ENCODE peak calls at places on chromosomes 11 and 22, in five cellular contexts. M is H9, J is neuronal stem cell, I is IMR-90, Y is mesendoderm. B is an unnamed sample.

GRCh38 chr22:43128928-43129424 is 14.2 kb downstream of the MCAT start:
- DNase-seq in M (no peak), J (no peak), I (no peak), Y (no peak), B (no peak)

GRCh38 chr11:22624742-22625447 is 728 bp downstream of the FANCF start:
- DNase-seq in M (peak), J (no peak), I (peak), Y (peak), B (peak)

GRCh38 chr11:61477734-61478148 is 30.8 kb upstream of the LRRC10B start:
- DNase-seq in M (peak), J (peak), I (no peak), Y (peak), B (peak)

GRCh38 chr11:118291453-118291852 is 13.1 kb upstream of the CD3E start:
- DNase-seq in M (no peak), J (no peak), I (no peak), Y (no peak), B (no peak)

GRCh38 chr11:69086152-69086551 is 37.4 kb downstream of the TPCN2 start:
- DNase-seq in M (no peak), J (no peak), I (no peak), Y (peak), B (no peak)

GRCh38 chr11:65833297-65834030 is at the start of gene SNX32:
- DNase-seq in M (peak), J (peak), I (peak), Y (peak), B (peak)

GRCh38 chr11:131671764-131672163 is 301.3 kb downstream of the NTM start:
- DNase-seq in M (peak), J (no peak), I (no peak), Y (peak), B (no peak)

GRCh38 chr11:113242767-113243397 is 71.5 kb upstream of the TTC12 start:
- DNase-seq in M (peak), J (no peak), I (peak), Y (peak), B (peak)

GRCh38 chr11:69702769-69703510 is 882 bp downstream of the FGF19 start:
- DNase-seq in M (peak), J (no peak), I (no peak), Y (peak), B (peak)

GRCh38 chr22:39306456-39307361 is 12.7 kb downstream of the RPL3 start:
- DNase-seq in M (peak), J (no peak), I (no peak), Y (peak), B (peak)

GRCh38 chr11:111586305-111586915 is 15.8 kb upstream of the SIK2 start:
- DNase-seq in M (no peak), J (no peak), I (peak), Y (peak), B (peak)

GRCh38 chr11:71193431-71193830 is 58.9 kb downstream of the SHANK2 start:
- DNase-seq in M (no peak), J (no peak), I (no peak), Y (no peak), B (no peak)

GRCh38 chr11:45193695-45194094 is 47.3 kb downstream of the PRDM11 start:
- DNase-seq in M (no peak), J (no peak), I (no peak), Y (no peak), B (no peak)

GRCh38 chr22:43885319-43885671 is 6.5 kb downstream of the PNPLA5 start:
- DNase-seq in M (no peak), J (no peak), I (no peak), Y (no peak), B (no peak)

GRCh38 chr11:86749861-86750401 is 50.4 kb upstream of the PRSS23 start:
- DNase-seq in M (no peak), J (no peak), I (no peak), Y (no peak), B (peak)

GRCh38 chr11:64211181-64211872 is 4.8 kb downstream of the FERMT3 start:
- DNase-seq in M (no peak), J (no peak), I (no peak), Y (no peak), B (no peak)

GRCh38 chr11:31646206-31646605 is 136.6 kb downstream of the ELP4 start:
- DNase-seq in M (no peak), J (no peak), I (no peak), Y (no peak), B (peak)

GRCh38 chr11:122664188-122664587 is 8.7 kb downstream of the UBASH3B start:
- DNase-seq in M (no peak), J (no peak), I (peak), Y (no peak), B (peak)

GRCh38 chr22:48754611-48755331 is 1072.9 kb downstream of the BRD1 start:
- DNase-seq in M (no peak), J (no peak), I (no peak), Y (no peak), B (no peak)

GRCh38 chr11:69123593-69124545 is 31.9 kb upstream of the SMIM38 start:
- DNase-seq in M (no peak), J (no peak), I (no peak), Y (peak), B (no peak)

GRCh38 chr11:13358871-13359270 is 81.3 kb downstream of the BMAL1 start:
- DNase-seq in M (no peak), J (no peak), I (peak), Y (no peak), B (peak)

GRCh38 chr11:12801976-12802375 is 127.8 kb downstream of the TEAD1 start:
- DNase-seq in M (no peak), J (no peak), I (no peak), Y (no peak), B (no peak)

GRCh38 chr11:74611369-74611861 is 19.0 kb downstream of the POLD3 start:
- DNase-seq in M (no peak), J (no peak), I (peak), Y (peak), B (peak)

GRCh38 chr11:17633279-17633986 is 85.9 kb upstream of the MYOD1 start:
- DNase-seq in M (no peak), J (no peak), I (no peak), Y (peak), B (no peak)

GRCh38 chr22:42769238-42769573 is 48.5 kb upstream of the A4GALT start:
- DNase-seq in M (no peak), J (no peak), I (no peak), Y (no peak), B (no peak)

GRCh38 chr11:130213143-130213978 is 53.8 kb downstream of the ST14 start:
- DNase-seq in M (peak), J (peak), I (peak), Y (peak), B (peak)

GRCh38 chr22:44738347-44738715 is 14.0 kb upstream of the ARHGAP8 start:
- DNase-seq in M (peak), J (no peak), I (peak), Y (peak), B (no peak)

GRCh38 chr22:10961043-10961860 is 4566.7 kb upstream of the OR11H1 start:
- DNase-seq in M (no peak), J (no peak), I (no peak), Y (no peak), B (no peak)

GRCh38 chr11:96961931-96962330 is 572.1 kb downstream of the JRKL start:
- DNase-seq in M (no peak), J (no peak), I (no peak), Y (no peak), B (no peak)
- H3K4ac ChIP-seq in M (no peak), J (no peak), I (no peak), Y (no peak), B (no peak)

DNA sequence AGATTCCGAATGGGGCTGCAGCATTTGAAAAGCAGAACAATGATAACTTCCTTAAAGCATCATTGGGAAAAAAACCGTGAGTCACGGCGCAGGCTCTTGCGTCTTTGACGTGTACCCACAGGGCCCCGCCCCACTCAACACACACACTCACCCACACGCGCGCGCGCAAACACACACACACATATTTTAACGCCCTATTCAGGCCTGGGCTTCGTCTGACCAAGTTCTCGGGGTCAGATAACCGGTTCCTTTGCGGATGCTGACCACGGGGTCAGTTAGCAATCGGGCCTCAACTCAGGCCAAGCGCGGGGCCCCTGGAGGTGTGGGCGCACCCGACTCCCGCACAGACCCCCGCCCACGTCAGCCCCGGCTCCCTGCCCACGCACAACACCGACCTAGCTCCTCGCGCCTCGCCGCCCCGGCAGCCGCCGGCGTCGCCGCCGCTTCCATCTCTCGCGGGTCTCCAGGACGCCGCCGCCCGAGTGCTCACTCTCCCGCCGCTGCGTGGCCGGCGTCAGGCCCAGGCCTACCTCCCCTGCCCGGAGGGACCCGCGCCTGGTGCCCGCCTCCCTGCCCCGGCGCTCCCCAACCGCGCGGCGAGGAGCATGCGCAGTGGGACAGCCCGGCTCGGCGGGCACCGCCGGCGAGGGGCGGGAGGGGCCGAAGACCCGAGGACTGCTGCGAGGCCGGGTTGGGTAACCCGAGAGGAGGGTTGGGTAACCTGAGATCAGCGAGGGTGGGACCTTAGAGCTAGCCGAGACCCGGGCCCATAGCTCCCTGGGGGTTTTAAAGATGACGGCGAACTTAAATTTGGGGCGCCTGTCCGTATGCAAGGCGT is at the start of gene SLC36A4:
- DNase-seq in M (peak), J (peak), I (peak), Y (peak), B (peak)
- H3K4ac ChIP-seq in M (no peak), J (peak), I (peak), Y (peak), B (peak)

GRCh38 chr22:29723766-29724165 is 4.0 kb downstream of the CABP7 start:
- DNase-seq in M (no peak), J (no peak), I (no peak), Y (no peak), B (no peak)

GRCh38 chr22:29720824-29721323 is 1.1 kb downstream of the CABP7 start:
- DNase-seq in M (no peak), J (no peak), I (no peak), Y (no peak), B (no peak)

GRCh38 chr22:29722587-29722986 is 2.8 kb downstream of the CABP7 start:
- DNase-seq in M (no peak), J (no peak), I (no peak), Y (no peak), B (no peak)

GRCh38 chr22:29719894-29720645 is at the start of gene CABP7:
- DNase-seq in M (no peak), J (no peak), I (no peak), Y (no peak), B (no peak)

DNA sequence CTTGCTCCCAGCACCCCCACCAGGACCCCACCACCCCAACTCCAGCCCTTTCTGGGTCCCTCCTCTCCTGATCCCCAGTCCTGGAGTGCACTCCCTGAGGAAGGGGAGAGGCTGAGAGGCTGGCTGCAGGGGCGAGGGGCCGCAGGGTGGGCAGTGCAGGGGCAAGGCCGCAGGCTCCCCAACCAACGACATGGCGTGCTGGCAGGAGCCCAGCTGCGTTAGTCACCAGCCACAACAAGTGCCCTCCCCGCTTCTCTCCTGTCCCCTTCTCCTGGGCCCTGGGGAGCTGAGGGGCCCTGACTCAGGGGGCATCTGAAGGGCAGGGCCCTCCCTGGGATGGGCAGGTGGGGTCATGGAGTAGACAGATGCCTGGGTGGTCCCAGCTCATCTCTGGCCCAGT is 2.3 kb downstream of the CABP7 start:
- DNase-seq in M (no peak), J (no peak), I (no peak), Y (no peak), B (no peak)
- H3K4ac ChIP-seq in M (no peak), J (no peak), I (no peak), Y (no peak), B (no peak)

GRCh38 chr22:21594865-21595452 is 27.4 kb downstream of the UBE2L3 start:
- DNase-seq in M (no peak), J (no peak), I (no peak), Y (no peak), B (no peak)

GRCh38 chr22:21592422-21592821 is 24.9 kb downstream of the UBE2L3 start:
- DNase-seq in M (no peak), J (no peak), I (no peak), Y (no peak), B (no peak)

GRCh38 chr22:21590809-21591641 is 23.5 kb downstream of the UBE2L3 start:
- DNase-seq in M (no peak), J (no peak), I (no peak), Y (no peak), B (no peak)

GRCh38 chr22:21591695-21592094 is 24.2 kb downstream of the UBE2L3 start:
- DNase-seq in M (no peak), J (no peak), I (no peak), Y (no peak), B (no peak)

DNA sequence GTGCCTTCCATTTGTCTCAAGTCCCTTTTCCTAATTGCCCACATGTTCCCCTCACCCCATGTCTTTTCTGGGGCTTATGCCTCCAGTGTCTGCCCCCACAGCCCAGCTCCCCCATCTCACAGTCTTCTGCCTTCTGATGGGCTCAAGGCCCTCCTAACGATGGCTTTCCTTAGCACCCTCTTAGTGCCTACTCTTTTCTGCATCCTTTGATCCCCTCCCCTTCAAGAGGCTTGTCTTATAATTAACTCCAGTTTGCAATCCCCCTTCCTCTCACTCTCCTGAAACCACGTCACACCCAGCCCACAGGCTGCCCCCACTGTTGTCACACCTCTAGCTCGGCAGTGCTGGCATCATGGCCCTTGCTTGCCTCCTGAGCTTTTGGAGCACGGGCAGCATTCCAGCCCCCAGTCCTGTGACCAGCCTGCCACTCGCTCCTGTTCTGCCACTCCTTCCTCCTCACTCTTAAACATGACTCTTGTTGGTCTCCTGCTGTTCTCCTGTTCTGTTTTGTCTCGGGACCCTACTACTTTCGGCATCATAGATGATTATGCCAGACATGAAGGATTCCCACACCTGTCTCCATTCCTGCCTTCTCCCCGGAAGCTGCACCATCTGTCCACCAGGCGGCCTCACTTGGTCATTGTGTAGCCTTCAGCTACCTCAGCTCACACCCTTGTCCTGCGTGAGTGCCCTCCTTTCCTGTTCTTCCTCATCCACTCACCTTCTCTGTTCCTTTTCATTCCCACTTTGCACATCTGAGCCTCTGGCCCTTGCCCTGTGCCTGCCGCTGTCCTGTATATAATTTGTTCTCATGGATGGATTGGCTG is 26.1 kb downstream of the UBE2L3 start:
- DNase-seq in M (peak), J (no peak), I (no peak), Y (peak), B (no peak)
- H3K4ac ChIP-seq in M (no peak), J (no peak), I (no peak), Y (no peak), B (no peak)

DNA sequence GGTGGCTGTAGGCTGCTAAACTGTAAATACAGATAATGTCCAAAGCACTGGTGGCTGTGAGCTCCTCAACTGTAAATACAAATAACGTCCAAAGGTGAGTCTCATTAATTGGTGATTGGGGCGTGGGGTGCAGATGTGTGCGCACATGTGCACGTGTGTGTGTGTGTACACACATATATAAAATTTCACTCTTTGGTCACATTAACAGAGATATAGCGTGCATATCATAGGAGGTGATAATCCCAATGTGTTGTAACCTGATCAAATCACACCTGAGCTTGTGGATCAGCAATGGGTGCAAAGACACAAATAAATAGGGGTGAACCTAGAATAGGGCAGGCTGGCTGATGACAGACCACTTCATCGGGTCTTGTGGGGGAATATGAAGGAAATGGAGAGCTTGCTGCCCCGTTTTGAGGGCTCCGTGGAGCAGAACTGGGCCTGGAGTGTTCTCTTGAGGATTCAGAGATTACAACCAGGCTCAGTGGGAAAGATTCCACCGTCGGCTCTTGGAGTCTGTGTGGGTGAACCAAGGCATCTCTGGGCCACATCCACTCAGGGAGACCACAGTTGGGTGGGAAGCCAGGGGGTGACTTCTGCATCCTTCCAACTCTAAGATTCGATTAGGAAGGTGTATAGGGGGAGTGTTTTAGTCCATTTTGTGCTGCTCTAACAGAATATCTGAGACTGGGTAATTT is 24.9 kb upstream of the OSBPL5 start:
- DNase-seq in M (no peak), J (no peak), I (no peak), Y (no peak), B (no peak)
- H3K4ac ChIP-seq in M (no peak), J (no peak), I (no peak), Y (no peak), B (no peak)

DNA sequence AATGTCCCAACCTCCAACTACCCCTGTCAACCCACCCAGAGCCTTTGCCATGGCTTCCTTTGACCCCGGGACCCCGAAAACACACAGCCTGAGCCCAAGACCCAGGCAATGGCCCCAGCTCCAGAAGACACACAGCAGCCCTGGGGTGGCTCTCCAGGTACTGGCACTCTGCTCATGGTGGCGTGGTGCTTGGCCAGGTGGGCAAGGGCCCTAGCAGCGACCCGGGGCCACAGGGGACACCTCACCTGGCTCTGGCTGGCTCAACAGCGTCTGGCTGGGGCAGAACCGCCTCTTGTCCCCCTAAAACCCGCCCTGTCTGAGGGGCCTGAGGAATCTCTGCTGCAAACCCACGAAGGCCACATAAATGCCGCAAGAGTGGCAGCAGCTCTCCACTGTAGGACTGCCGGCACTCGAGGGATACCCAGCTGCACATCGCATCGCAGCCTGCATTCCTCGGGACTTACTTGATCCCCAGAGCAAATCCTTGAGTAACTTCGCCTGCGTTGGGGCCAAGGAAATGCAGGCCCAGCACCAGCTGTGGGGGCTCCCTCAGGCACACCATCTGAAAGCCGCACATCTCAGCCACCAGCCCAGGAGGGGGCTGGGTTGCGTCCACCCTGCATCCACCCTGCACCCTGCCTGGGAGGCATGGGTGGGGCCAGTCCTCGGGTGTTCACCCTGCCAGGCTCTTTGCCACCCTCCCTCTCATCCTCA is 23.1 kb upstream of the GNB1L start:
- DNase-seq in M (no peak), J (no peak), I (peak), Y (no peak), B (peak)
- H3K4ac ChIP-seq in M (no peak), J (peak), I (peak), Y (no peak), B (peak)

GRCh38 chr11:9208726-9209501 is 56.2 kb downstream of the DENND5A start:
- DNase-seq in M (no peak), J (no peak), I (no peak), Y (no peak), B (no peak)
- H3K4ac ChIP-seq in M (no peak), J (no peak), I (peak), Y (no peak), B (no peak)

GRCh38 chr22:25282671-25283561 is 63.5 kb downstream of the CRYBB2 start:
- DNase-seq in M (peak), J (peak), I (no peak), Y (peak), B (no peak)

GRCh38 chr22:25281675-25282345 is 62.4 kb downstream of the CRYBB2 start:
- DNase-seq in M (peak), J (peak), I (no peak), Y (peak), B (no peak)

DNA sequence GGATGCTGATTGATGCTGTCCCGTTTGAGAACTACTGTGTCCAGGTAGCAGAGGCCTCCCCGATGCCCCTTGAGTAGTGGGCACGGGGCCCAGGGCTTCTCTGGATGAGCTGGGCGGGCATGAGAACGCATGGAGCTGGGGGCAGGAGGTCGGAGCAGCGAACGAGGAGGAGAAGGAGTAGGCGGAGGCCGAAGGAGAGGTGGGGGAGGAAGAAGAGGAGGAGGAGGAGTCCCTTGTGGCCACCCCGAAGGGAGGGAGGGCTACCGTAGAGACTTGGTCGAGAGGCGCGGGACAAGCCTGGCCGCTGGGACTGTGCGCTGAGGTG is 62.9 kb downstream of the CRYBB2 start:
- DNase-seq in M (no peak), J (peak), I (no peak), Y (peak), B (no peak)
- H3K4ac ChIP-seq in M (no peak), J (no peak), I (no peak), Y (no peak), B (no peak)

B was measured in mesenchymal stem cell.